ENCODE peak calls at places on chromosomes 5 and 9, in nine cellular contexts. D, U, S, Y, P, C, L, W and K are unnamed samples.

GRCh38 chr5:137332296-137332695 is 166.8 kb downstream of the SPOCK1 start:
- DNase-seq in W (no peak), Y (no peak), L (no peak), C (no peak), P (no peak), D (no peak), S (no peak), U (no peak), K (no peak)

GRCh38 chr5:33474004-33474403 is 33.2 kb downstream of the TARS1 start:
- DNase-seq in C (no peak), U (no peak), W (no peak), L (no peak), S (no peak), P (no peak), D (no peak), Y (no peak), K (no peak)

GRCh38 chr9:35675732-35676392 is 2.1 kb downstream of the CA9 start:
- DNase-seq in C (no peak), L (peak), D (no peak), U (peak), Y (peak), S (no peak), W (peak), P (no peak), K (no peak)

GRCh38 chr5:34491251-34491620 is 164.9 kb upstream of the RAI14 start:
- DNase-seq in D (no peak), S (no peak), Y (no peak), U (no peak), W (no peak), P (no peak), C (no peak), L (no peak), K (no peak)

GRCh38 chr5:145838276-145838675 is 3.1 kb upstream of the PRELID2 start:
- DNase-seq in S (no peak), P (no peak), U (no peak), L (no peak), W (no peak), C (no peak), Y (no peak), D (no peak), K (no peak)

GRCh38 chr5:81989204-81989603 is 17.4 kb downstream of the ATG10 start:
- DNase-seq in L (no peak), P (no peak), U (no peak), S (no peak), C (no peak), W (no peak), D (no peak), Y (no peak), K (no peak)

GRCh38 chr5:140497897-140498296 is 49.6 kb upstream of the EIF4EBP3 start:
- DNase-seq in L (no peak), D (no peak), U (no peak), S (no peak), Y (peak), W (no peak), C (no peak), P (no peak), K (no peak)

GRCh38 chr9:90343360-90343759 is 299.3 kb downstream of the DIRAS2 start:
- DNase-seq in W (no peak), L (no peak), P (no peak), U (peak), Y (peak), D (no peak), C (no peak), S (peak), K (no peak)

GRCh38 chr9:133728856-133729645 is 9.1 kb downstream of the SARDH start:
- DNase-seq in U (no peak), S (no peak), W (no peak), L (no peak), P (no peak), D (no peak), Y (no peak), C (no peak), K (no peak)

GRCh38 chr5:132775439-132776076 is 1.5 kb downstream of the SEPTIN8 start:
- DNase-seq in W (no peak), U (no peak), Y (peak), D (no peak), S (no peak), L (no peak), C (no peak), P (no peak), K (no peak)

GRCh38 chr5:136190904-136191303 is 2.1 kb downstream of the SMIM32 start:
- DNase-seq in D (no peak), W (no peak), C (no peak), L (no peak), S (no peak), P (no peak), U (no peak), Y (no peak), K (no peak)

GRCh38 chr9:94760646-94761045 is 34.1 kb downstream of the AOPEP start:
- DNase-seq in W (no peak), Y (no peak), L (no peak), P (no peak), U (no peak), D (no peak), S (no peak), C (no peak), K (no peak)

GRCh38 chr9:89874351-89875321 is 269.8 kb downstream of the GADD45G start:
- DNase-seq in L (no peak), W (no peak), S (peak), C (no peak), U (no peak), P (no peak), D (no peak), Y (no peak), K (peak)

GRCh38 chr9:89880721-89881120 is 275.9 kb downstream of the GADD45G start:
- DNase-seq in P (no peak), C (no peak), D (no peak), U (no peak), L (no peak), Y (no peak), S (no peak), W (no peak), K (peak)

GRCh38 chr5:40238066-40238745 is 441.5 kb upstream of the PTGER4 start:
- DNase-seq in D (no peak), C (no peak), L (no peak), W (no peak), U (no peak), S (no peak), Y (no peak), P (no peak), K (no peak)

GRCh38 chr9:105842023-105842644 is 147.8 kb downstream of the TMEM38B start:
- DNase-seq in S (peak), Y (peak), U (no peak), L (peak), P (peak), W (peak), C (no peak), D (no peak), K (no peak)

GRCh38 chr9:98860871-98861293 is 53.4 kb downstream of the GALNT12 start:
- DNase-seq in S (no peak), U (no peak), P (peak), D (no peak), W (no peak), C (no peak), L (no peak), Y (peak), K (no peak)

GRCh38 chr5:167934561-167934971 is 356.9 kb upstream of the WWC1 start:
- DNase-seq in Y (no peak), C (no peak), S (no peak), U (no peak), L (no peak), D (no peak), P (no peak), W (no peak), K (no peak)

GRCh38 chr5:154816891-154817492 is 33.4 kb downstream of the FAXDC2 start:
- DNase-seq in W (no peak), D (no peak), L (no peak), Y (no peak), C (no peak), S (no peak), U (no peak), P (no peak), K (no peak)

GRCh38 chr9:37061763-37062162 is 27.7 kb upstream of the PAX5 start:
- DNase-seq in L (no peak), W (no peak), D (peak), U (no peak), P (no peak), C (no peak), S (no peak), Y (no peak), K (no peak)

GRCh38 chr9:116096853-116097252 is 56.7 kb upstream of the PAPPA start:
- DNase-seq in S (no peak), Y (peak), D (no peak), L (no peak), W (no peak), C (no peak), U (no peak), P (no peak), K (no peak)

GRCh38 chr5:93598997-93599371 is 16.0 kb downstream of the NR2F1 start:
- DNase-seq in L (no peak), U (no peak), S (no peak), D (no peak), P (no peak), W (no peak), C (no peak), Y (peak), K (no peak)

GRCh38 chr9:128920381-128921058 is at the start of gene PHYHD1:
- DNase-seq in D (no peak), C (no peak), S (no peak), L (no peak), Y (no peak), U (no peak), W (no peak), P (peak), K (peak)

GRCh38 chr9:20838218-20838617 is 154.2 kb downstream of the FOCAD start:
- DNase-seq in W (no peak), D (no peak), P (no peak), C (no peak), Y (no peak), L (no peak), S (no peak), U (no peak), K (no peak)

GRCh38 chr5:115709585-115709984 is 83.7 kb upstream of the TMED7 start:
- DNase-seq in C (no peak), U (no peak), D (no peak), P (no peak), L (no peak), W (no peak), Y (no peak), S (no peak), K (no peak)

GRCh38 chr5:10521466-10522223 is 42.2 kb upstream of the ANKRD33B start:
- DNase-seq in C (no peak), U (no peak), D (no peak), L (no peak), S (no peak), Y (no peak), W (no peak), P (no peak), K (no peak)

GRCh38 chr5:171162165-171162564 is 146.9 kb upstream of the TLX3 start:
- DNase-seq in L (no peak), W (no peak), D (no peak), P (no peak), U (no peak), C (no peak), Y (no peak), S (no peak), K (no peak)

GRCh38 chr9:2727966-2728613 is 10.8 kb downstream of the KCNV2 start:
- DNase-seq in C (no peak), L (no peak), W (peak), P (peak), S (peak), Y (peak), D (peak), U (peak), K (no peak)